ENCODE peak calls at places on chromosomes 3 and 15, in nine cellular contexts. X, T, J, B, W, S, F, P and Y are unnamed samples. For H3K36me3, the result is how much of the 10 kb centered on the place peaks cover.

GRCh38 chr3:25782636-25782937 is 656 bp downstream of the NGLY1 start:
- DNase-seq in X (no peak), T (no peak), J (no peak), B (no peak), W (no peak), S (no peak), F (no peak), P (no peak), Y (no peak)

GRCh38 chr15:56128081-56128480 is 115.6 kb downstream of the RFX7 start:
- DNase-seq in X (no peak), T (no peak), J (no peak), B (no peak), W (no peak), S (no peak), F (no peak), P (no peak), Y (no peak)

GRCh38 chr3:120450914-120451669 is at the start of gene FSTL1:
- DNase-seq in X (no peak), T (peak), J (no peak), B (no peak), W (no peak), S (peak), F (no peak), P (no peak), Y (peak)

GRCh38 chr15:73593278-73594074 is 39.7 kb downstream of the NPTN start:
- DNase-seq in X (no peak), T (no peak), J (no peak), B (no peak), W (no peak), S (no peak), F (no peak), P (no peak), Y (no peak)

GRCh38 chr15:42102646-42103235 is 8.4 kb upstream of the PLA2G4D start:
- DNase-seq in X (no peak), T (no peak), J (no peak), B (no peak), W (peak), S (no peak), F (no peak), P (no peak), Y (no peak)

GRCh38 chr15:57533062-57533735 is 58.5 kb upstream of the MYZAP start:
- DNase-seq in X (no peak), T (no peak), J (no peak), B (no peak), W (no peak), S (no peak), F (no peak), P (no peak), Y (no peak)

GRCh38 chr15:69780374-69780773 is 317.3 kb downstream of the TLE3 start:
- DNase-seq in X (no peak), T (no peak), J (no peak), B (no peak), W (no peak), S (no peak), F (no peak), P (no peak), Y (no peak)

GRCh38 chr15:31077181-31077580 is 24.3 kb downstream of the TRPM1 start:
- DNase-seq in X (no peak), T (no peak), J (no peak), B (no peak), W (no peak), S (no peak), F (no peak), P (no peak), Y (no peak)

GRCh38 chr3:96319176-96319575 is 495.2 kb upstream of the EPHA6 start:
- DNase-seq in X (no peak), T (no peak), J (no peak), B (no peak), W (no peak), S (no peak), F (no peak), P (no peak), Y (no peak)

GRCh38 chr3:53583161-53583690 is 88.8 kb downstream of the CACNA1D start:
- DNase-seq in X (no peak), T (no peak), J (no peak), B (no peak), W (peak), S (no peak), F (no peak), P (no peak), Y (no peak)

GRCh38 chr3:178671261-178672191 is 135.3 kb downstream of the KCNMB2 start:
- DNase-seq in X (no peak), T (no peak), J (no peak), B (no peak), W (peak), S (no peak), F (no peak), P (no peak), Y (no peak)

GRCh38 chr3:154244644-154245043 is 79.6 kb downstream of the DHX36 start:
- DNase-seq in X (no peak), T (no peak), J (no peak), B (no peak), W (peak), S (no peak), F (no peak), P (no peak), Y (no peak)

GRCh38 chr3:196708467-196708866 is 3.6 kb downstream of the CEP19 start:
- DNase-seq in X (no peak), T (no peak), J (no peak), B (no peak), W (no peak), S (no peak), F (no peak), P (no peak), Y (no peak)

GRCh38 chr3:56187051-56187450 is 281.2 kb downstream of the ERC2 start:
- DNase-seq in X (no peak), T (no peak), J (no peak), B (no peak), W (no peak), S (no peak), F (no peak), P (no peak), Y (no peak)

GRCh38 chr15:57948554-57949289 is 116.8 kb downstream of the ALDH1A2 start:
- DNase-seq in X (no peak), T (no peak), J (no peak), B (no peak), W (no peak), S (no peak), F (no peak), P (no peak), Y (no peak)

GRCh38 chr15:36590838-36591237 is 11.4 kb downstream of the CDIN1 start:
- DNase-seq in X (no peak), T (no peak), J (no peak), B (no peak), W (peak), S (no peak), F (no peak), P (no peak), Y (no peak)

GRCh38 chr3:133943639-133944131 is 48.0 kb upstream of the RAB6B start:
- DNase-seq in X (no peak), T (no peak), J (no peak), B (peak), W (peak), S (no peak), F (no peak), P (no peak), Y (peak)

GRCh38 chr15:91348812-91349500 is 248.9 kb downstream of the SV2B start:
- DNase-seq in X (no peak), T (no peak), J (no peak), B (no peak), W (peak), S (no peak), F (no peak), P (no peak), Y (no peak)

GRCh38 chr15:25136119-25136518 is 181.3 kb downstream of the SNRPN start:
- DNase-seq in X (no peak), T (no peak), J (no peak), B (no peak), W (no peak), S (no peak), F (no peak), P (no peak), Y (no peak)

GRCh38 chr3:124519844-124520243 is 210.4 kb upstream of the UMPS start:
- DNase-seq in X (no peak), T (no peak), J (no peak), B (no peak), W (no peak), S (no peak), F (no peak), P (no peak), Y (no peak)

GRCh38 chr3:171965088-171965712 is 74.2 kb upstream of the FNDC3B start:
- DNase-seq in X (no peak), T (no peak), J (no peak), B (no peak), W (no peak), S (no peak), F (no peak), P (no peak), Y (no peak)

GRCh38 chr15:77511869-77512268 is 91.2 kb downstream of the HMG20A start:
- DNase-seq in X (no peak), T (no peak), J (no peak), B (no peak), W (no peak), S (no peak), F (no peak), P (no peak), Y (no peak)

GRCh38 chr15:64897345-64897985 is 14.2 kb upstream of the ANKDD1A start:
- DNase-seq in X (peak), T (peak), J (no peak), B (no peak), W (peak), S (peak), F (no peak), P (no peak), Y (peak)

GRCh38 chr3:158312560-158313141 is 202.8 kb downstream of the RSRC1 start:
- DNase-seq in X (no peak), T (no peak), J (no peak), B (no peak), W (no peak), S (no peak), F (no peak), P (no peak), Y (no peak)

GRCh38 chr3:159114582-159114981 is 312.7 kb downstream of the MFSD1 start:
- DNase-seq in X (no peak), T (no peak), J (no peak), B (no peak), W (no peak), S (no peak), F (no peak), P (no peak), Y (no peak)

GRCh38 chr15:68815598-68815997 is 5.1 kb downstream of the ANP32A start:
- DNase-seq in X (no peak), T (no peak), J (no peak), B (no peak), W (peak), S (no peak), F (no peak), P (no peak), Y (no peak)

GRCh38 chr15:34810455-34811146 is 15.3 kb upstream of the ACTC1 start:
- DNase-seq in X (no peak), T (no peak), J (peak), B (peak), W (peak), S (no peak), F (no peak), P (no peak), Y (no peak)

GRCh38 chr3:13300546-13301294 is 119.4 kb downstream of the NUP210 start:
- DNase-seq in X (no peak), T (no peak), J (no peak), B (no peak), W (no peak), S (no peak), F (no peak), P (no peak), Y (no peak)

GRCh38 chr3:51280171-51280570 is 104.9 kb upstream of the MANF start:
- DNase-seq in X (no peak), T (no peak), J (no peak), B (no peak), W (no peak), S (no peak), F (no peak), P (no peak), Y (no peak)

GRCh38 chr3:53570709-53571108 is 76.3 kb downstream of the CACNA1D start:
- DNase-seq in X (peak), T (no peak), J (no peak), B (peak), W (peak), S (no peak), F (no peak), P (no peak), Y (no peak)

GRCh38 chr3:43055806-43056770 is 49.8 kb downstream of the POMGNT2 start:
- DNase-seq in X (peak), T (peak), J (no peak), B (no peak), W (no peak), S (no peak), F (no peak), P (no peak), Y (no peak)

GRCh38 chr3:43061101-43061895 is 44.6 kb downstream of the POMGNT2 start:
- DNase-seq in X (peak), T (peak), J (no peak), B (no peak), W (no peak), S (no peak), F (no peak), P (no peak), Y (no peak)

GRCh38 chr3:43062556-43063040 is 43.3 kb downstream of the POMGNT2 start:
- DNase-seq in X (peak), T (peak), J (no peak), B (no peak), W (no peak), S (no peak), F (no peak), P (no peak), Y (no peak)

GRCh38 chr3:43062040-43062555 is 43.8 kb downstream of the POMGNT2 start:
- DNase-seq in X (peak), T (no peak), J (no peak), B (no peak), W (no peak), S (no peak), F (no peak), P (no peak), Y (no peak)

GRCh38 chr3:43059456-43059855 is 46.4 kb downstream of the POMGNT2 start:
- DNase-seq in X (no peak), T (no peak), J (no peak), B (no peak), W (no peak), S (no peak), F (no peak), P (no peak), Y (no peak)
- H3K36me3 ChIP-seq in X (under half), T (under half), J (under half), B (under half), W (under half), S (under half), F (under half), P (under half), Y (under half)

DNA sequence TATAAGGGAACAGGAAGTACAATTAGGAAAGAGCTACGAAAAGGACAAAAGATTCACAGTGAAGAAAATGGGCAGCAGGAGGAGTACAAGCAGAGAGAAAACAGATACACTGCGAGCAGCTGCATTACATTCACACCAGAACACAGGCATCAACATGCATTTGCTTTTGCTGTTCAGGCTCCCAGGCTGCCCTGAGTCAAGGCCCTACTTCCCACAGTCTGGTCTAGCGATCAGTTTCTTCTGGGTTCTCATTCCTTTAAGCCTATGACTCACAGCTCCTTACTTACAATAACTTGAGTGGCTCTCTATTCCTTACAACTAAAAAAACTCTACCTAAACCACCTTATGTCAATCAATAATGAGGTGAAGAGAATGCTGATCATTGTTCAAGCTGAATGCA is 24.5 kb upstream of the ZNF445 start:
- DNase-seq in X (no peak), T (no peak), J (no peak), B (no peak), W (peak), S (no peak), F (no peak), P (no peak), Y (no peak)
- H3K36me3 ChIP-seq in X (under half), T (under half), J (under half), B (under half), W (under half), S (under half), F (under half), P (under half), Y (under half)

GRCh38 chr15:46312133-46312740 is 677.4 kb downstream of the SQOR start:
- DNase-seq in X (peak), T (peak), J (no peak), B (peak), W (peak), S (no peak), F (peak), P (no peak), Y (no peak)

GRCh38 chr15:46304320-46304719 is 669.5 kb downstream of the SQOR start:
- DNase-seq in X (no peak), T (no peak), J (no peak), B (no peak), W (no peak), S (no peak), F (no peak), P (no peak), Y (no peak)

GRCh38 chr15:46315540-46315939 is 680.7 kb downstream of the SQOR start:
- DNase-seq in X (no peak), T (no peak), J (no peak), B (no peak), W (no peak), S (no peak), F (no peak), P (no peak), Y (no peak)

GRCh38 chr15:46309914-46310313 is 675.1 kb downstream of the SQOR start:
- DNase-seq in X (no peak), T (no peak), J (no peak), B (no peak), W (no peak), S (no peak), F (no peak), P (no peak), Y (no peak)
- H3K36me3 ChIP-seq in X (under half), T (under half), J (under half), B (under half), W (under half), S (under half), F (under half), P (under half), Y (under half)

GRCh38 chr3:130975251-130975650 is 51.4 kb downstream of the ASTE1 start:
- DNase-seq in X (no peak), T (no peak), J (peak), B (no peak), W (peak), S (no peak), F (no peak), P (no peak), Y (no peak)
- H3K36me3 ChIP-seq in X (under half), T (under half), J (under half), B (under half), W (under half), S (under half), F (under half), P (under half), Y (under half)